ENCODE peak calls at places on chromosome 18, in nine cellular contexts. I, A, P, D, V, B, X, M and F are unnamed samples.

GRCh38 chr18:2907459-2908145 is 60.8 kb downstream of the EMILIN2 start:
- DNase-seq in P (no peak), A (no peak), B (no peak), D (no peak), V (no peak), M (no peak), X (no peak), I (no peak), F (no peak)

GRCh38 chr18:69064063-69064462 is 266.2 kb downstream of the CCDC102B start:
- DNase-seq in M (no peak), X (no peak), B (no peak), P (no peak), I (no peak), A (no peak), D (no peak), V (no peak), F (no peak)

GRCh38 chr18:48932822-48933510 is 17.8 kb downstream of the SMAD7 start:
- DNase-seq in D (no peak), I (peak), P (no peak), M (no peak), V (no peak), X (no peak), B (no peak), A (no peak), F (no peak)

GRCh38 chr18:47975701-47976100 is 45.2 kb upstream of the SMAD2 start:
- DNase-seq in X (no peak), M (no peak), B (no peak), I (no peak), A (no peak), P (peak), D (no peak), V (no peak), F (no peak)

GRCh38 chr18:2887470-2887869 is 40.7 kb downstream of the EMILIN2 start:
- DNase-seq in M (no peak), B (no peak), D (no peak), P (no peak), A (no peak), X (no peak), I (no peak), V (no peak), F (no peak)

GRCh38 chr18:24322594-24323136 is 75.0 kb downstream of the OSBPL1A start:
- DNase-seq in P (no peak), D (no peak), V (no peak), X (peak), B (no peak), M (no peak), A (peak), I (no peak), F (no peak)

GRCh38 chr18:72692595-72692994 is 148.5 kb upstream of the CBLN2 start:
- DNase-seq in B (no peak), D (no peak), P (no peak), X (no peak), A (no peak), I (no peak), M (no peak), V (no peak), F (no peak)

GRCh38 chr18:35616664-35617423 is 35.3 kb downstream of the GALNT1 start:
- DNase-seq in V (peak), X (no peak), D (no peak), B (peak), P (peak), M (no peak), I (peak), A (peak), F (peak)

GRCh38 chr18:35577045-35577848 is 4.3 kb upstream of the GALNT1 start:
- DNase-seq in A (no peak), I (no peak), M (no peak), P (no peak), V (peak), B (no peak), D (no peak), X (no peak), F (no peak)

GRCh38 chr18:7196421-7196820 is 34.5 kb upstream of the LRRC30 start:
- DNase-seq in I (no peak), M (no peak), D (no peak), P (no peak), B (no peak), A (no peak), X (no peak), V (no peak), F (no peak)

DNA sequence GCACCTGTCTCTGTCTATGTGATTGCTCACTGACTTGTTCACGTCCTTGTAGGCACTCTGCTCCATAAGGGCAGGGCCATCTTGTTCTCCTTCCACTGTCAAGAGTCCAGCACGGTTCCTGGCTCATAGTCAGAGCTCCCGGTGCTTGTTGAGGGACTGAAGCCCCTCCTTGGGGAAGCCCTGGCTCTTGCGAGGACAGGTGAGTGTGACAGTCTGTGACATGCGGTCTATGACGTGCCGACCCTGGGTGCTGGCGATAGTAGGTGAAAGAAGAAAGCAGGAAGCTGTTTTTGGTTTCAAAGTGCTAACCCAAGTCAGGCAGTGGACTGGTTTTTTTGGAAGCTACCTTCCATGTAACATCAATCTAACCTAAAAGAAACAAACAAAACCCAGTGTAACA is 18.8 kb downstream of the TSHZ1 start:
- DNase-seq in A (no peak), P (no peak), I (no peak), B (no peak), D (no peak), M (no peak), V (no peak), X (no peak), F (no peak)
- TF ChIP-seq CTCF in A (no peak), P (no peak), I (no peak), B (no peak), D (no peak), M (no peak), V (no peak), X (no peak), F (no peak)

DNA sequence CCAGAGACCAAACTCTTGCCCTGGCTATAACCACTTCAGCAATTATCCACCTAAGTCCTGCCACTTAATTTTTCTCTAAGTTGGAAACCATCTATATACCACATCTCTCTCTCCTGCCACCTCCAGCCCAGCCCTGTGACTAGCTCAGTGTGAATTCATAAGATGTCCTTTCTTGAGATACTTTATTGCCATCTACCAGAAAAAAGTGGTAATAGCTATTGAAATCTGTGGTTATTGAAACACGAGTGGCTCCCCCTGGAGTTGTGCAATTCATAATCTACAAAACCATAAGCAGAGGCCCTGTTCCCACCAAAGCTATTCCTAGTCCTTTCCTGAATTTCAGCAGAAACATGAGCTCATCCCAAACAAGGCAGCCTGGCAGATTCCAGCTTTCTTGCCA is 324.0 kb downstream of the TXNL1 start:
- DNase-seq in B (no peak), D (no peak), X (no peak), I (no peak), A (peak), V (no peak), P (no peak), M (no peak), F (no peak)
- TF ChIP-seq CTCF in B (no peak), D (no peak), X (no peak), I (no peak), A (no peak), V (no peak), P (no peak), M (peak), F (no peak)

GRCh38 chr18:79962835-79963657 is 1.4 kb upstream of the HSBP1L1 start:
- DNase-seq in A (no peak), X (no peak), V (peak), I (no peak), D (peak), B (peak), M (peak), P (no peak), F (no peak)

GRCh38 chr18:79965119-79965902 is 868 bp downstream of the HSBP1L1 start:
- DNase-seq in X (no peak), D (peak), M (peak), P (no peak), B (no peak), I (peak), A (peak), V (no peak), F (no peak)

GRCh38 chr18:79963658-79964329 is 649 bp upstream of the HSBP1L1 start:
- DNase-seq in B (no peak), V (no peak), M (peak), D (peak), I (no peak), P (no peak), X (no peak), A (no peak), F (no peak)

GRCh38 chr18:79962311-79962710 is 2.1 kb upstream of the HSBP1L1 start:
- DNase-seq in V (no peak), X (no peak), M (peak), D (peak), B (no peak), I (peak), A (no peak), P (no peak), F (no peak)

DNA sequence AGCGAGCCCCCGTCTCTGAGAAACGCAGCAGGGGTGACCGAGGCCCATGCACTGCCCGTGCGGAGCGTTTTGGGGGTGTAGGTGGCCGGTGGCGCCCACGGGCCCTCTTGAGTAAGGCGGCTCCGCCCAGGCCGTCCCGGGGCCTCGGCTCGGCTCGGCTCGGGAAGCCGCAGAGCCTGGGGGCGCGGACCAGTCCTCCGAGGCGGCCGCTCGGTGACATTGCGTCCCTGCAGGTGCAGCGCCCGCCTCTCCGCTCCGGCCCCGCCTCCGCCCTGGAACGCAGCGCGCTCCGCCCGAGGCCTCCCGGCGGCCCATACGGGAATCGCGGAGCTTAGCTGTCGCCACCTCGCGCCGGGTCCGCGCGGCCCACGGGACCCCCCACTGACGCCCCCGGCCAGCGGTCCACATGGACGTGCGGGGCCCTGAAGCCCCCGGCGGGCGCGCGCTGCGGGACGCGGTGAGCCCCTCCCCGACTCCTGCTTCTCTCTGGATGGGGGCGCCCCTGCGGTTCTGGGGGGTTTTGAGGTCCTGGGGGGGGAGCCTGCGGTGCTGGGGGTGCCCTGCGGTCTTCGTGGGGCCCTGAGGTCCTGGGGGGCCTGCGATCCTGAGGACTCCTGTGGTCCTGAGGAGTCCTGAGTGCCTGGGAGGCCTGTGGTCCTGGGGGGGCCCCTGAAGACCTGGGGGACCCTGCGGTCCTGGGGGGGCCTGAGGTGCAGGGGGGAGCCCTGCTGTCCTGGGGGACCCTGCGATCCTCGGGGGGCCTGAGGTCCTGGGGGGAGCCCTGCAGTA is at the start of gene HSBP1L1:
- DNase-seq in B (peak), I (peak), D (peak), M (peak), X (no peak), A (peak), P (peak), V (peak), F (peak)
- TF ChIP-seq CTCF in B (no peak), I (peak), D (peak), M (peak), X (peak), A (no peak), P (no peak), V (peak), F (no peak)

DNA sequence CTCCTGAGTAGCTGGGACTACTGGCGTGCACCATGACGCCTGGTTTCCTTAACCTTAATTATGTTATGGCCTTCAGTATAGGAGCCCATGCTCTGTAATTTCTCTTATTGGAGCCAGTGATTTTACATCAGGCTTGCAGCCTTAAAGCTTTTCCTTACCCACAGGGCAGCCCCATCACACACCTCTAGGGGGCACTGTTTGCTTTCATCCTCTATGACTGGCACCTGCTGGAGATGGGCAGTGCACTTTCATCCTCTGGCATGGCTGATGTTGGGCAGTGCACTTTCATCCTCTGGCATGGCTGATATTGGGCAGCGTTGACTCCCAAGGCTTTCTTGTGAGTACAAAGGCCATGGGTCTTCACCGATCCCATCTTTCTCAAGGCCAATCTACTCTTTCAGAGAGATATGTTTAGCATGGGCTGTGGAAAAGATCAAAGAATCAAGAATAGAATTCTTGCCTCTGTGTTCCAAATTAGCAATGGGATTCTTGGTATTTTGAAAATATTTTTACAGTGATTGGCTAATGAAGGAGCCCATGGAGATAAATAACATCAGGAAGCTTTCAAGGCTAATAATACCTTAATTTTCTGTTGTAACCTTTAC is 80.7 kb upstream of the MEX3C start:
- DNase-seq in X (no peak), I (no peak), V (no peak), M (no peak), A (no peak), B (no peak), P (peak), D (no peak), F (no peak)
- TF ChIP-seq CTCF in X (peak), I (peak), V (peak), M (peak), A (peak), B (peak), P (peak), D (no peak), F (peak)

GRCh38 chr18:36620801-36621200 is 208.0 kb downstream of the TPGS2 start:
- DNase-seq in A (peak), I (peak), V (no peak), P (no peak), M (no peak), X (peak), D (no peak), B (no peak), F (no peak)
- TF ChIP-seq CTCF in A (no peak), I (peak), V (no peak), P (no peak), M (peak), X (no peak), D (no peak), B (no peak), F (no peak)

DNA sequence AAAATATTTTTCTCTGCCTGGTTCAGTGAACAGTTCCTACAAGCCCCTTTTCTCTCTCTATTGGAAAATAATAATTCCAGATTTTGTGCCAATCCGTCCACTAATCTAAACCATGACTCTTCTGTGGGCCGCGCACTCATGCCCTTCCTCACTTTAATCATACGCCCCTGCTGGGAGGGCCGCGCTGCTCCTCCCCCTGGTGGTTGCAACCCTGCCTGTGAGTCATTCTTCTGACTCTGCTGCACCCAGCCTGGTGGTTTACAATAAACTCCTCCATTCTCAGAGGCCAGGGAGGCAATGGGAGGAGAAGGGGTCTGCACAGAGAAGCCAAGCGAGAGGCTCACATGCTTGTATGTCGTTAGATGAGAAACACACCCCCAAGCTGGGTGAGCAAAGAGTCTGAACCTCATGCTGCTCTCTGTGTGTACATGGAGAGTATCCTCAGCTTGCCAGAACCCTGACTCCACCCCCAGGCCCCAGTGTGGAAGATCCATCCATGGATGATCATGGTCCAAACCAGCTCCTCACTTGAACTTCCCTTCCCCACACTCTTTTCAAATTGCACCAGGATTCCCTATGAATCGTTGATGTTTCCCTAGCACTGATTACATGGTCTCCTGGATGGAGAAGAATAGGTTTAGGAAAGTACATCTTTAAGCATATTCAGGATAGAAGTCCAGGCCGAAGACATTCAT is 228.9 kb downstream of the ANKRD30B start:
- DNase-seq in I (no peak), P (no peak), V (no peak), A (peak), B (no peak), D (no peak), X (peak), M (no peak), F (no peak)
- TF ChIP-seq CTCF in I (no peak), P (no peak), V (no peak), A (no peak), B (no peak), D (no peak), X (peak), M (no peak), F (no peak)

DNA sequence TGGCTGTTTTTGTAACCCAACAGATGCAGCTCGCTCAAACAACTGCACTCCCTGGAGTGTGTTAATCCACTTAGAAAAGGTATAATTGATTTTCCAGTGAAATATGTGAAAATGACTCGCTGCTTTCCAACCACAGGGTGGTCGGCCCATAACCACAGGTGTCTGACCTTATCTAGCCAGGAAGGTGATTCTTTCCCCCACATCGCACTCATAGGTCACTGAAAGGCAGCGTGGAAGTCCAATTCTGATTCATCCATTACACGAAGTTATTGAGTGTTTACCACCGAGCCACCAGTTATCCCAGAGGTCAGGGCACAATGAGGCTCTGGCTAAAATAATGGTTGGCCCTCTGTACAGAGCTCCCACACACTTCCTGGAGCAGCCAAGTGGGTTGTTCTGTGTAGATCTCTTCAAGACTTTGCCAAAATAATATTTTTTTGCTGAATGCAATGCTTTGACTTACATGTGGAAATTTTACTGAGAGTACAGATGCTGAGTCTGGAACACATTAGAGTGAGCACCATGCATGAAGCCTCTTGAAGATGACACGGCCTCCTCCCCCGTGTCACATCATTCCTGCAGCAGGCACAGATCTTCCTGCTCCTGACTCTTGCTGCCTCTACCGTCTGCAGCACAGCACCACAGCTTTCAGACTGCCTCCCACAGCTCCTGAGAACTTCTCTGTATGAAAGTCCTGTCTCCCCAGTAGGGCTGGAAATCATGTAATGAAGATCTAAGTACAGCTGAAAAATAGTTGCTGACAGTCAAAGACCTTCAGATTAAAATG is 396.1 kb downstream of the ZNF516 start:
- DNase-seq in V (no peak), D (peak), A (no peak), B (no peak), I (no peak), X (no peak), M (no peak), P (no peak), F (no peak)
- TF ChIP-seq CTCF in V (no peak), D (no peak), A (no peak), B (no peak), I (no peak), X (no peak), M (no peak), P (no peak), F (no peak)

GRCh38 chr18:5068856-5069255 is 128.2 kb downstream of the AKAIN1 start:
- DNase-seq in X (no peak), D (no peak), B (no peak), M (no peak), V (no peak), P (no peak), I (no peak), A (no peak), F (no peak)

GRCh38 chr18:5075297-5075696 is 121.8 kb downstream of the AKAIN1 start:
- DNase-seq in M (no peak), I (no peak), P (no peak), A (no peak), B (no peak), D (no peak), V (no peak), X (no peak), F (no peak)

DNA sequence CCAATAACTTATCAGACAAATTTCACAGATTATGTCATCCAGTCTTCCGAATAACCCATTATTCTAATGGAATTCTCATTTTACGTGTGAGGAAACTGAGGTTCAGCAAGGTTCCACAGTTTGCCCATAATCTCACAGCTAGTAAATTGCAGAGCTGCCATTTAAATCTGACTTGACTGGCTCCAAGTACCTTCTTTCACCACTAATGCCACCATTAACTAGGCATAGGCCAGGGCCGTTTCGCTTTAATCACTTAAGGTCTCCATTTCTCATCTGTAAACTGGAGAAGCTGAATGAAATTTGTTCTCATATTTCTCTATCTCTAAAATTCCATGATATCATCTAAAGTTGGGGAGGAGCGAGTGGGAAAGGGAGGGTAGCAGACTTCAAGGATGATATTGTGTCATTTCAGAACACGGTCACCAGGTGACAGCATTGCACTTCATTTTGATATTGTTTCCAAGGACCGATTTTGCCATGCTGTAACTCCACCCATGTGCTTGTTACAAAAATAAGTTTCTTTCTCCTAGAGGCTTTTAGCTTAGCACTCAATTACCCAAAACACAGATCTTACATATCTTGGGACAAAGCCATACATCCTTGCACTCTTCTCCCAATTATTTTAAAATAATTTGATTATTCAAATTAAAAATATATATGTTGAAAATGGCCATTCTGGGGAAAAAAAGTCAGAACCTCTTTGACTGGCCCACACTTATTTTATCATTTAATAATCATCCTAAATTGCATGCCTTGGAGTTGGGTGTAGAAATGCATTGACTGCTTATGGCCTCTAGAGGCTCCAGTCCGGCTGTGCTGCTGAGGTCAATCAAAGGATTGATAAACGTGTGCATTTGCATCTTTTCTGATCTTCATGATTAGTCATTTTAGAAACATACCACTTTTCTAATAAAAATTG is 123.8 kb downstream of the AKAIN1 start:
- DNase-seq in B (no peak), A (peak), V (peak), I (peak), P (peak), M (no peak), X (no peak), D (no peak), F (no peak)
- TF ChIP-seq CTCF in B (peak), A (peak), V (peak), I (peak), P (peak), M (peak), X (peak), D (no peak), F (no peak)